ENCODE peak calls at places on chromosomes 7 and 10, in seven cellular contexts. V, H, P, O, C, U and Z are unnamed samples.

GRCh38 chr7:80151274-80151665 is 16.6 kb downstream of the GNAI1 start:
- DNase-seq in U (peak), O (no peak), P (no peak), V (no peak), C (peak), H (no peak), Z (no peak)

GRCh38 chr7:17706734-17707133 is 233.6 kb downstream of the SNX13 start:
- DNase-seq in V (no peak), P (no peak), H (no peak), C (no peak), U (peak), O (peak), Z (peak)

GRCh38 chr7:24948739-24949138 is 31.2 kb downstream of the OSBPL3 start:
- DNase-seq in C (no peak), O (peak), V (no peak), P (no peak), U (peak), H (no peak), Z (no peak)

GRCh38 chr10:110865184-110865803 is 6.4 kb upstream of the PDCD4 start:
- DNase-seq in U (peak), O (no peak), H (no peak), P (no peak), C (no peak), V (no peak), Z (no peak)

GRCh38 chr10:15168296-15168780 is at the start of gene NMT2:
- DNase-seq in C (no peak), P (peak), U (no peak), V (peak), O (peak), H (peak), Z (peak)

GRCh38 chr7:130489140-130489967 is 2.5 kb upstream of the MEST start:
- DNase-seq in O (peak), H (no peak), U (peak), P (no peak), V (no peak), C (no peak), Z (no peak)

GRCh38 chr10:132601567-132601966 is 64.0 kb downstream of the INPP5A start:
- DNase-seq in U (no peak), C (no peak), O (no peak), H (no peak), V (no peak), P (no peak), Z (no peak)

GRCh38 chr7:73885975-73886798 is 25.2 kb downstream of the TMEM270 start:
- DNase-seq in V (no peak), C (no peak), P (no peak), U (peak), O (peak), H (no peak), Z (no peak)

GRCh38 chr7:22864301-22864700 is 41.7 kb upstream of the TOMM7 start:
- DNase-seq in O (no peak), C (no peak), P (no peak), H (no peak), V (no peak), U (peak), Z (no peak)

GRCh38 chr7:36265720-36266119 is 112.7 kb downstream of the EEPD1 start:
- DNase-seq in O (no peak), H (no peak), P (no peak), C (no peak), V (no peak), U (no peak), Z (no peak)

GRCh38 chr10:121500591-121501341 is 97.5 kb downstream of the FGFR2 start:
- DNase-seq in C (no peak), V (no peak), O (no peak), P (no peak), U (no peak), H (no peak), Z (no peak)

GRCh38 chr7:32577421-32577820 is 82.1 kb downstream of the AVL9 start:
- DNase-seq in O (no peak), U (no peak), P (no peak), V (no peak), H (no peak), C (no peak), Z (no peak)

GRCh38 chr7:69880848-69881247 is 282.6 kb downstream of the AUTS2 start:
- DNase-seq in V (no peak), H (no peak), P (no peak), O (no peak), C (no peak), U (no peak), Z (no peak)

GRCh38 chr10:95552680-95553342 is 8.4 kb downstream of the SORBS1 start:
- DNase-seq in P (no peak), C (no peak), V (no peak), U (peak), O (no peak), H (no peak), Z (no peak)

GRCh38 chr10:43336641-43337318 is 34.7 kb upstream of the FXYD4 start:
- DNase-seq in C (no peak), O (no peak), V (no peak), U (peak), H (no peak), P (no peak), Z (no peak)

GRCh38 chr7:79855172-79855571 is 279.5 kb upstream of the GNAI1 start:
- DNase-seq in C (no peak), H (no peak), P (no peak), O (no peak), V (no peak), U (no peak), Z (no peak)

GRCh38 chr7:156121434-156121833 is 309.2 kb upstream of the SHH start:
- DNase-seq in P (no peak), O (no peak), V (no peak), H (no peak), C (no peak), U (no peak), Z (no peak)

GRCh38 chr7:3879337-3880054 is 578.4 kb downstream of the SDK1 start:
- DNase-seq in V (no peak), O (no peak), U (no peak), C (no peak), P (no peak), H (no peak), Z (no peak)

GRCh38 chr7:156055206-156055822 is 243.1 kb upstream of the SHH start:
- DNase-seq in C (no peak), O (no peak), P (no peak), U (no peak), V (no peak), H (no peak), Z (no peak)